ENCODE peak calls at places on chromosomes 5 and 9, in seven cellular contexts. T, M, I, G, H, J and A are unnamed samples.

GRCh38 chr5:72996632-72997031 is 40.8 kb downstream of the FCHO2 start:
- DNase-seq in G (no peak), H (no peak), J (no peak), I (no peak), T (no peak), M (no peak), A (no peak)

GRCh38 chr9:10612649-10613398 is at the start of gene PTPRD:
- DNase-seq in M (peak; percentile 40), J (peak; percentile 75), G (no peak), H (no peak), I (peak; percentile 47), T (peak; percentile 43), A (peak; percentile 73)

GRCh38 chr9:90835206-90835605 is 33.6 kb downstream of the SYK start:
- DNase-seq in J (peak; percentile 56), M (no peak), I (no peak), T (no peak), G (no peak), H (no peak), A (no peak)

GRCh38 chr9:73200694-73201432 is 49.2 kb downstream of the ANXA1 start:
- DNase-seq in T (no peak), G (peak; percentile 36), I (peak; percentile 12), J (no peak), M (no peak), H (no peak), A (no peak)

GRCh38 chr9:95284152-95284551 is 33.4 kb downstream of the FANCC start:
- DNase-seq in M (no peak), G (peak; percentile 49), H (no peak), T (no peak), J (no peak), I (no peak), A (no peak)

GRCh38 chr9:131523451-131524435 is 7.3 kb downstream of the UCK1 start:
- DNase-seq in H (no peak), J (no peak), I (peak; percentile 17), M (no peak), T (no peak), G (no peak), A (no peak)

GRCh38 chr5:74442466-74442865 is 198.1 kb downstream of the ENC1 start:
- DNase-seq in T (no peak), M (no peak), I (no peak), J (no peak), H (no peak), G (no peak), A (no peak)

GRCh38 chr9:137305788-137306545 is 3.9 kb upstream of the NRARP start:
- DNase-seq in H (peak; percentile 54), I (no peak), T (no peak), G (no peak), J (peak; percentile 32), M (no peak), A (no peak)

GRCh38 chr5:85545129-85545528 is 1072.6 kb upstream of the COX7C start:
- DNase-seq in T (no peak), I (no peak), G (no peak), J (no peak), M (no peak), H (no peak), A (no peak)

GRCh38 chr9:132752877-132753592 is 82.8 kb downstream of the GTF3C4 start:
- DNase-seq in M (no peak), G (no peak), H (no peak), T (no peak), J (peak; percentile 34), I (no peak), A (no peak)

GRCh38 chr9:121620777-121621437 is 30.5 kb upstream of the DAB2IP start:
- DNase-seq in I (peak; percentile 50), T (peak; percentile 57), G (no peak), H (no peak), J (no peak), M (peak; percentile 67), A (no peak)

GRCh38 chr9:136439550-136440408 is at the start of gene INPP5E:
- DNase-seq in T (peak; percentile 88), M (peak; percentile 79), J (peak; percentile 81), G (peak; percentile 36), H (peak; percentile 78), I (peak; percentile 96), A (peak; percentile 94)

GRCh38 chr5:17212996-17213395 is 4.4 kb upstream of the BASP1 start:
- DNase-seq in T (no peak), J (no peak), H (no peak), M (no peak), G (no peak), I (no peak), A (no peak)

GRCh38 chr5:142587354-142587965 is 98.4 kb downstream of the FGF1 start:
- DNase-seq in H (peak; percentile 40), M (peak; percentile 22), T (peak; percentile 32), G (peak; percentile 36), I (peak; percentile 23), J (peak; percentile 34), A (peak; percentile 26)

GRCh38 chr9:137486141-137486490 is 27.0 kb upstream of the NSMF start:
- DNase-seq in T (no peak), G (no peak), H (no peak), J (no peak), M (no peak), I (no peak), A (no peak)

GRCh38 chr5:68272289-68272688 is 56.7 kb downstream of the PIK3R1 start:
- DNase-seq in G (no peak), M (no peak), T (no peak), I (no peak), H (no peak), J (no peak), A (no peak)

GRCh38 chr9:37968228-37968672 is 64.3 kb upstream of the SLC25A51 start:
- DNase-seq in J (peak; percentile 21), G (peak; percentile 68), M (peak; percentile 60), T (no peak), I (no peak), H (no peak), A (no peak)

GRCh38 chr9:116594552-116594951 is 92.6 kb upstream of the TRIM32 start:
- DNase-seq in I (no peak), H (no peak), G (peak; percentile 82), T (no peak), M (no peak), J (no peak), A (no peak)

GRCh38 chr9:105413486-105414068 is 34.3 kb upstream of the FSD1L start:
- DNase-seq in T (no peak), J (peak; percentile 45), H (no peak), M (peak; percentile 29), G (peak; percentile 19), I (no peak), A (no peak)
- TF ChIP-seq CTCF in T (peak; percentile 47), J (no peak), H (peak; percentile 17), M (peak; percentile 41), G (peak; percentile 66), I (peak; percentile 25), A (no peak)

DNA sequence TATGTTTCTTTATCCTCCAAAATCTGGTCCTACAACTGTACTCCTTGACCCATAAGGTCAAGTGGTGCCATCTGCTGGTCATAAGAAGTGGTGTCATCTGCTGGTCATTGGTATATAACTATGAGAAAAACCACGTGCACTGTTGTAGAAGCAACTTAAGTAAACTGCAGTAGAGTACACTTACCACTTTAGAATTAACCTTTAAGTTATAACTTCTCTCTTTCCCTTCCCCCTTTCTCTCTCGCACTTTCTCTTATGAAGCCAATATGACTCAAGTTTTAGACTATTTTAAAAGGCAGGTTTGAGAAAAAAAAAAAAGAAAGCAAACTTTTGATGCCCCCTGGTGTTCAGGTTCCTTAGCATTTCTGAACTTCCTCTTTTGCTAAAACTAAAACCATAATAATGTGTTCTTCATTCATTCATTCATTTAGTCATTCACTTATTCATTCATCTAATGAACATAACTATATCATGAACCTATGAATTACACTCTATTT is 12.8 kb upstream of the MTAP start:
- DNase-seq in T (peak; percentile 16), H (peak; percentile 51), M (peak; percentile 74), I (peak; percentile 58), J (peak; percentile 73), G (peak; percentile 86), A (peak; percentile 52)
- TF ChIP-seq CTCF in T (peak; percentile 96), H (peak; percentile 78), M (peak; percentile 99), I (peak; percentile 78), J (peak; percentile 64), G (peak; percentile 99), A (peak; percentile 82)

DNA sequence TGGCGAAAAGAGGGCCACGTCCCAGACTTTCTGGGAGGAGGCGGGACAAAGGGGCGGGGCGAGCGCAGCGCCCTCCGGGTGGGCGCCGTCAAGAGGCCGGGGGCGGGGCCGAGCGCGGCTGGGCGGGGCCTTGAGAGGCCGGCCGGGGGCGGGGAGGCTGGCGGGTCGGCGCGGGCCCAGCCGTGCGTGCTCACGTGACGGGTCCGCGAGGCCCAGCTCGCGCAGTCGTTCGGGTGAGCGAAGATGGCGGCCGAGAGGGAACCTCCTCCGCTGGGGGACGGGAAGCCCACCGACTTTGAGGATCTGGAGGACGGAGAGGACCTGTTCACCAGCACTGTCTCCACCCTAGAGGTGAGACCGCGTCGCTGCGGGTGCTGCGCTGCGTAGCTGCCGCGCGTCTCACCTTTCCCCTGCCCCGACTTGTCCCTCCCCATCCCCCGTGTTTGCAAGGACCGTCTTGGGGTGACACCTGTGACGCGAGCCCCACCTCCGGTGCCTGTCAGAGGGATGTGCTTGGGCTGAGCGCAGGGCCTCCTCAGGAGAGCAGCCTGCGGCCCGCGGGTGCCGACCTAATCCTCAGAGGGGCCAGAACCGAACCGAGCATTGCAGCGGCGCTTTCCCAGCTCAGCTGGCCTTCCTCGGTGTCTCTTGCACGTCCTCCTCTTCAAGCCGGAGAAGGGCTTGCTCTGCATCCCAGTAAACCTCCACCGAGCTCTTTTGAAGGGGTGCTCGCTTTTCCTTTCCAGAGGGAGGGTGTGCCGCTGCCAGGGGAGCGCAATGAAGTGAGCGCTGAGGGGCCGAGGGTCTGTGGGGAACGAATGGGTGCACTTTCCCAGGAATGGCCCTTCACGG is at the start of gene SNX2:
- DNase-seq in M (peak; percentile 59), I (peak; percentile 92), T (peak; percentile 88), G (peak; percentile 71), H (peak; percentile 91), J (peak; percentile 98), A (peak; percentile 97)
- TF ChIP-seq CTCF in M (no peak), I (no peak), T (peak; percentile 52), G (peak; percentile 53), H (peak; percentile 8), J (peak; percentile 8), A (peak; percentile 10)

DNA sequence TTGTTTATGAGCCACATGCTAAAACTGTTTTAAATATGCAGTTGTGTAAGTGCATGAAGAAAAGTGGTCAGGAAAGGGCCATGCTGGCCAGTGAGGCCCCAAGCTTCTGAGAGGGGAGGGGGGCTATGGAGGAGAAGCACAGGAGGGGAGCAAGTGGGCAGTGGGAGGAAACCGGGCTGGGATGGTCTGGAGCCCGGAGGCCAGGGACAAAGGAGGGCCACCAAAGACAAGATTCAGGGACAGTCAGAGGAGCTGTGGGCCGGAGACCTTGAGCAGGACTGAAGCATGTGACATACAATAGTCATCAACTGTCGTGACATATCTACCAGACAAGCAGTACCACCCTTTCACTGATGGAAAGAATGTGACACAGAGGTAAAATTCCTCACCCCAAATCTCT is 333.2 kb upstream of the IRX1 start:
- DNase-seq in I (no peak), G (no peak), M (no peak), J (no peak), H (no peak), T (no peak), A (no peak)
- TF ChIP-seq CTCF in I (no peak), G (no peak), M (no peak), J (no peak), H (no peak), T (no peak), A (no peak)